ENCODE peak calls at places on chromosome 10, in six cellular contexts. G, N, C, O, T and V are unnamed samples.

GRCh38 chr10:12938271-12938670 is 63.2 kb downstream of the CCDC3 start:
- DNase-seq in N (no peak), T (no peak), C (no peak), O (no peak), G (no peak), V (no peak)

GRCh38 chr10:25747038-25747437 is 187.0 kb upstream of the MYO3A start:
- DNase-seq in N (no peak), G (no peak), O (no peak), C (no peak), T (no peak), V (no peak)

GRCh38 chr10:77504870-77505257 is 132.7 kb downstream of the KCNMA1 start:
- DNase-seq in O (no peak), T (no peak), G (no peak), N (no peak), C (no peak), V (no peak)

GRCh38 chr10:132479603-132480221 is 57.9 kb upstream of the INPP5A start:
- DNase-seq in G (no peak), T (no peak), C (no peak), O (no peak), N (peak), V (no peak)

GRCh38 chr10:73439605-73440298 is 6.4 kb upstream of the MSS51 start:
- DNase-seq in O (no peak), C (no peak), N (no peak), G (no peak), T (no peak), V (no peak)

GRCh38 chr10:59283456-59284082 is 78.8 kb downstream of the FAM13C start:
- DNase-seq in O (no peak), N (no peak), T (no peak), C (no peak), G (no peak), V (no peak)

GRCh38 chr10:31322647-31323046 is 3.6 kb downstream of the ZEB1 start:
- DNase-seq in C (no peak), N (no peak), T (no peak), G (no peak), O (peak), V (no peak)

GRCh38 chr10:63103971-63104409 is 29.1 kb upstream of the NRBF2 start:
- DNase-seq in N (no peak), C (peak), O (no peak), G (no peak), T (no peak), V (no peak)

GRCh38 chr10:52452600-52453493 is 138.8 kb downstream of the DKK1 start:
- DNase-seq in T (no peak), O (no peak), N (no peak), G (no peak), C (no peak), V (no peak)

GRCh38 chr10:30502266-30503058 is 68.5 kb downstream of the MAP3K8 start:
- DNase-seq in T (no peak), C (peak), G (no peak), O (no peak), N (no peak), V (peak)

GRCh38 chr10:117734626-117735405 is 192.3 kb downstream of the EMX2 start:
- DNase-seq in G (no peak), C (no peak), T (no peak), N (no peak), O (no peak), V (no peak)

GRCh38 chr10:3452234-3452633 is 279.7 kb upstream of the PITRM1 start:
- DNase-seq in C (no peak), N (no peak), O (no peak), T (peak), G (no peak), V (no peak)

GRCh38 chr10:34598972-34599371 is 216.1 kb downstream of the PARD3 start:
- DNase-seq in N (no peak), T (no peak), G (no peak), C (no peak), O (no peak), V (no peak)

GRCh38 chr10:86856156-86856555 is 99.7 kb downstream of the BMPR1A start:
- DNase-seq in G (no peak), O (no peak), T (no peak), N (no peak), C (no peak), V (no peak)